ENCODE peak calls at places on chromosomes 2 and 18, in nine cellular contexts. G, P, Y, Q, C, X, B, A and Z are unnamed samples.

GRCh38 chr2:215138466-215138865 is at the start of gene ABCA12:
- DNase-seq in G (no peak), P (no peak), Y (no peak), Q (no peak), C (no peak), X (no peak), B (no peak), A (no peak), Z (no peak)

GRCh38 chr2:30653847-30654246 is 153.4 kb downstream of the CAPN13 start:
- DNase-seq in G (no peak), P (no peak), Y (peak; percentile 84), Q (peak; percentile 45), C (no peak), X (no peak), B (no peak), A (no peak), Z (no peak)

GRCh38 chr2:189179607-189179979 is at the start of gene COL5A2:
- DNase-seq in G (no peak), P (peak; percentile 69), Y (peak; percentile 94), Q (peak; percentile 38), C (peak; percentile 79), X (no peak), B (peak; percentile 61), A (peak; percentile 40), Z (peak; percentile 79)

GRCh38 chr18:74123200-74123599 is 24.4 kb downstream of the FBXO15 start:
- DNase-seq in G (no peak), P (no peak), Y (no peak), Q (no peak), C (no peak), X (no peak), B (no peak), A (no peak), Z (no peak)

GRCh38 chr2:6864938-6865345 is 765 bp downstream of the CMPK2 start:
- DNase-seq in G (no peak), P (no peak), Y (no peak), Q (peak; percentile 20), C (peak; percentile 68), X (no peak), B (peak; percentile 15), A (no peak), Z (no peak)

GRCh38 chr18:52572036-52572750 is 232.2 kb downstream of the DCC start:
- DNase-seq in G (no peak), P (peak; percentile 32), Y (no peak), Q (no peak), C (no peak), X (no peak), B (no peak), A (no peak), Z (no peak)

GRCh38 chr2:201148434-201148833 is 32.5 kb downstream of the CFLAR start:
- DNase-seq in G (no peak), P (no peak), Y (no peak), Q (no peak), C (no peak), X (no peak), B (no peak), A (no peak), Z (no peak)

GRCh38 chr2:102703748-102704147 is 58.1 kb upstream of the TMEM182 start:
- DNase-seq in G (no peak), P (peak; percentile 59), Y (peak; percentile 46), Q (no peak), C (no peak), X (no peak), B (peak; percentile 35), A (peak; percentile 5), Z (no peak)

DNA sequence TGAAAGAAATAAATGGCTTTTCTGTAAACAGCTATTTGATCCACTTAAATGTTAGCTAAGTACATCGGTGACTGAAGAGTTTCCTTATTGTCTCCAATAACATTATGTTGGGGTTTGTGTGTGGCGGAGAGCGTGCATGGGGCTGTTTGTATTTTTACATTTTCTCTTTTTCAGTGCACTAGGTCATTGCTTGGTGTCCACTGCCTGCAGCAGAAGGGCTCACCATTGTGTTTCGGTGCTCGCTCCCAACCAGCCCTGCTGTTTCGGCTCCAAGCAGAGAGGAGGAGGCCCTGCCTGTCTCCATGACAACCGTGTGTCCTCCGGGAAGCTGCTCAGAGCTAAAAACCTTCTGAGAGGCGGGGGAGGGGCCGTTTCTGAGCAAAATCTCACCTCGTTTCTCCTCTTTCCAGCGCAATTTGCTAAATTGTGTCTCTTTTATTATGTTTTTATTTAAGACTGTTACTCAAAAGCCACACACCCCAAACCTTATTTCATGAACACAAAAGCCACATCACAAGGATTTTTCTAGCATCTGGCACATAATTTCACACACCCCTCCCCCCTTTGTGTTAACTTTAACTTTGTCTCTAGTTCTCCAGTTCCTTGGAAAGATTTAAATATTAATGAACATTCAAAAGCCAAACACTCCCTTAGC is 112.8 kb upstream of the SLC38A11 start:
- DNase-seq in G (no peak), P (peak; percentile 93), Y (peak; percentile 67), Q (peak; percentile 42), C (no peak), X (peak; percentile 79), B (peak; percentile 83), A (peak; percentile 87), Z (peak; percentile 84)
- H3K4me3 ChIP-seq in G (no peak overlapping the region), P (no peak overlapping the region), Y (peak overlapping the region; percentile 46), Q (no peak overlapping the region), C (no peak overlapping the region), X (peak overlapping the region; percentile 44), B (no peak overlapping the region), A (peak overlapping the region; percentile 33), Z (peak overlapping the region; percentile 8)

GRCh38 chr2:231711677-231712461 is 3.5 kb downstream of the PTMA start:
- DNase-seq in G (no peak), P (no peak), Y (no peak), Q (no peak), C (no peak), X (no peak), B (no peak), A (no peak), Z (no peak)

GRCh38 chr2:231715499-231715837 is 7.1 kb downstream of the PTMA start:
- DNase-seq in G (no peak), P (no peak), Y (no peak), Q (no peak), C (no peak), X (no peak), B (no peak), A (no peak), Z (no peak)

GRCh38 chr2:231714639-231715498 is 6.5 kb downstream of the PTMA start:
- DNase-seq in G (peak; percentile 70), P (peak; percentile 93), Y (peak; percentile 68), Q (peak; percentile 68), C (peak; percentile 87), X (peak; percentile 76), B (peak; percentile 87), A (peak; percentile 86), Z (peak; percentile 76)

GRCh38 chr2:231715988-231716616 is 7.8 kb downstream of the PTMA start:
- DNase-seq in G (no peak), P (no peak), Y (peak; percentile 58), Q (no peak), C (no peak), X (no peak), B (no peak), A (no peak), Z (peak; percentile 69)

DNA sequence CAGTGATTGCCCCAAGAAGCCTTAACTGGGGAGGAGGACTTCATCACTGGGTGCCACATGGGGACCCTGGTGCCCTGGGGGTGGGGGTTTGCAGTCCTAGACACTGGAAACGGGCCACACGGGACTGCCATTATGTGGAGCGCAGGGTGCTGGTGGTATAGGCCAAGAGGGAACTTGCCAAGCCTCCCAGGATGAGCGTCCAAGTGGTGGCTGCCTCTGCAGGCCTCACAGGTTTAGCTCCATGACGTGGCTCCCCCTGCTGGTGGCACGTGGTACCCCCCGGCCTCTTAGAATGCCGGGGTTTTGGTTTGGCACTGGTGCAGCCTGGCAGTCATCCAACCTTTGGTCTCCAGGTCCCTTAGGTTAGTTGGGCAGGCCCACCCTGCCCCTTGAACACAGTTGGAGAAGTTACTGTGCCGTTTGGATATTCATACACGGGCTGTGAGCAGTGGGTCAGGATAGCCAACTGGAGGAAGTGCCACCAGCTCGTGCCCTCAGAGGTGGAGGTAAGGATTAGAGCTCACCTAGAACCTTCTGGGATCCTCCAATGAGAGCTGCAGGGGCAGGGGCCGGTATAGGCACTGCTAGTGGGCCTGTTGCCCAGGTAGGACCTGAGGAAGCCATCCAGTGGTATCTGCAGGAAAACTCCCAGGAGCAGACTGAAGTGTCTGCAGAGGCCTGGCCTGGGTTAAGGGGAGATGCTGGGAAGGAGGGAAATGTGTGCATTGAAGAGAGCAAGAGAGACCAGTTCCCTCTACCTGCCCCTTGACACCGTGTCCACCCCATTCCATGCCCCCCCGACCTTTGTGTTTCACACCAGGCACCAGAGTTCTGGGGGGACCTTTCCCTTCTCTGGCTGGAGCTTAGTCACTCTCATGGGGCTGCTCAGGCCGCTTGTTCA is 5.7 kb downstream of the PTMA start:
- DNase-seq in G (peak; percentile 89), P (peak; percentile 92), Y (peak; percentile 89), Q (peak; percentile 86), C (peak; percentile 96), X (peak; percentile 88), B (peak; percentile 90), A (peak; percentile 82), Z (peak; percentile 81)
- H3K4me1 ChIP-seq in G (peaks cover 37% of the 10 kb centered on the region), P (peaks cover 17% of the 10 kb centered on the region), Y (peaks cover 38% of the 10 kb centered on the region), Q (peaks cover 57% of the 10 kb centered on the region), C (peaks cover 40% of the 10 kb centered on the region), X (peaks cover 20% of the 10 kb centered on the region), B (peaks cover 22% of the 10 kb centered on the region), A (peaks cover 29% of the 10 kb centered on the region), Z (peaks cover 74% of the 10 kb centered on the region)

GRCh38 chr2:54457326-54458023 is 1.3 kb downstream of the SPTBN1 start:
- DNase-seq in G (no peak), P (peak; percentile 66), Y (peak; percentile 67), Q (peak; percentile 59), C (peak; percentile 77), X (peak; percentile 72), B (peak; percentile 43), A (peak; percentile 27), Z (peak; percentile 58)

GRCh38 chr2:54454922-54455583 is 1.1 kb upstream of the SPTBN1 start:
- DNase-seq in G (no peak), P (peak; percentile 17), Y (no peak), Q (peak; percentile 48), C (peak; percentile 76), X (peak; percentile 39), B (peak; percentile 43), A (peak; percentile 12), Z (peak; percentile 14)

GRCh38 chr2:54456526-54457325 is 599 bp downstream of the SPTBN1 start:
- DNase-seq in G (no peak), P (peak; percentile 69), Y (peak; percentile 71), Q (peak; percentile 48), C (peak; percentile 73), X (peak; percentile 84), B (peak; percentile 44), A (peak; percentile 67), Z (peak; percentile 69)

GRCh38 chr2:54455584-54456525 is at the start of gene SPTBN1:
- DNase-seq in G (no peak), P (peak; percentile 93), Y (peak; percentile 93), Q (peak; percentile 95), C (peak; percentile 97), X (peak; percentile 97), B (peak; percentile 96), A (peak; percentile 86), Z (peak; percentile 67)

GRCh38 chr2:54454548-54454921 is 1.6 kb upstream of the SPTBN1 start:
- DNase-seq in G (no peak), P (no peak), Y (no peak), Q (no peak), C (no peak), X (no peak), B (no peak), A (no peak), Z (no peak)
- H3K4me3 ChIP-seq in G (no peak overlapping the region), P (no peak overlapping the region), Y (no peak overlapping the region), Q (no peak overlapping the region), C (no peak overlapping the region), X (no peak overlapping the region), B (peak overlapping the region; percentile 77), A (peak overlapping the region; percentile 65), Z (no peak overlapping the region)

DNA sequence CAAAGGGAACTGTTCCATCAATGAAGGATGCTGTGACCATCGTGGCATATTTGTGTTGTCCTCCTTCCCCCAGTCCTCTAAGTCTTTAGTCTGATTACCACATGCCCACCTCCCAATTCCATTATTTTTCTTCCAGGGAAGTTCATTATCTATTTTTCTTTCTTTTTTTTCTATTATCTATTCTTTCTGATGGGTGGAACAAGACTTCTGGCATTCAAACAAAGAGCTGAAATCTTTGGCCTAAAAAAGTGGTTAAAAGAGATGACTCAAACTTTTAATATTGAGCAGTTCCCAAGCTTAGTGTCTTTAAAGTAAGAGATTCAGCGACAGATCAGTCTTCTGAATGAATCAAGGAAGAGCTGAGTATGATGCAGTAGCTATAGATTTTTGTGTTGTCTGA is 66.6 kb downstream of the DIS3L2 start:
- DNase-seq in G (no peak), P (no peak), Y (peak; percentile 32), Q (no peak), C (no peak), X (no peak), B (no peak), A (no peak), Z (no peak)
- H3K4me1 ChIP-seq in G (no peaks in the 10 kb centered on the region), P (peaks cover 6% of the 10 kb centered on the region), Y (peaks cover 11% of the 10 kb centered on the region), Q (peaks cover 12% of the 10 kb centered on the region), C (peaks cover 10% of the 10 kb centered on the region), X (no peaks in the 10 kb centered on the region), B (no peaks in the 10 kb centered on the region), A (no peaks in the 10 kb centered on the region), Z (no peaks in the 10 kb centered on the region)